ENCODE peak calls at places on chromosome 10, in four cellular contexts. One of them, this sample, is unnamed.

GRCh38 chr10:125038637-125039036 is 96.7 kb downstream of the ZRANB1 start:
- DNase-seq in K562: no peak
- DNase-seq in GM12878: no peak
- DNase-seq in SK-N-SH: no peak
- DNase-seq in this sample: peak

GRCh38 chr10:76396126-76396525 is 964.7 kb downstream of the LRMDA start:
- DNase-seq in K562: no peak
- DNase-seq in GM12878: no peak
- DNase-seq in SK-N-SH: no peak
- DNase-seq in this sample: no peak

GRCh38 chr10:77030915-77031425 is 606.6 kb downstream of the KCNMA1 start:
- DNase-seq in SK-N-SH: no peak
- DNase-seq in GM12878: no peak
- DNase-seq in K562: no peak
- DNase-seq in this sample: no peak

GRCh38 chr10:72248477-72249151 is 25.1 kb upstream of the DDIT4 start:
- DNase-seq in SK-N-SH: peak
- DNase-seq in GM12878: peak
- DNase-seq in K562: no peak
- DNase-seq in this sample: peak

GRCh38 chr10:23081156-23081833 is 14.1 kb upstream of the MSRB2 start:
- DNase-seq in GM12878: no peak
- DNase-seq in SK-N-SH: peak
- DNase-seq in K562: no peak
- DNase-seq in this sample: no peak

GRCh38 chr10:78335691-78336401 is 302.2 kb downstream of the RPS24 start:
- DNase-seq in GM12878: no peak
- DNase-seq in K562: no peak
- DNase-seq in SK-N-SH: peak
- DNase-seq in this sample: no peak

GRCh38 chr10:77037735-77038411 is 599.7 kb downstream of the KCNMA1 start:
- DNase-seq in GM12878: no peak
- DNase-seq in SK-N-SH: no peak
- DNase-seq in K562: no peak
- DNase-seq in this sample: no peak

GRCh38 chr10:921471-922414 is 9.8 kb downstream of the LARP4B start:
- DNase-seq in K562: peak
- DNase-seq in SK-N-SH: no peak
- DNase-seq in GM12878: no peak
- DNase-seq in this sample: no peak

GRCh38 chr10:64465653-64466052 is 944.5 kb downstream of the REEP3 start:
- DNase-seq in K562: no peak
- DNase-seq in GM12878: no peak
- DNase-seq in SK-N-SH: no peak
- DNase-seq in this sample: no peak
- TF ChIP-seq USF1 in K562: no peak
- TF ChIP-seq USF1 in GM12878: no peak
- TF ChIP-seq USF1 in SK-N-SH: no peak
- TF ChIP-seq USF1 in this sample: no peak

DNA sequence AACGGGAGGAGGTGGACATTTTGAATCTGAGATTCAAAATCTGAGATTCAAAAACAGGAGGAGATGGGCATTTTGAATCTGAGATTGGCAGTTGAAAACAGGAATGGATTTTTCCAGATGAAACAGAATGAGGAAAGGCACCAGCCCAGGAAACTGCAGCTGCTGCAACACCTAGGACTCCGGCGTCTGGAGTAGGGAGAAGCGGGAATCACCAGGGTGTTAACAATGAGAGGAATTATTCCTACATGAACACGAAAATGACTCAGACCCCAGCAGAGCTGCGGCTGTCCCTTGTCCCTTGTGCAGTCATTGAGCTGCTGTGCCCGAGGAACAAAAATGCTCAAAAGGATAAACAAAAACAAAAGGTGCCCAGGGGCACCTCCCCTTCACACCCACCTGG is 59.9 kb upstream of the KAT6B start:
- DNase-seq in SK-N-SH: no peak
- DNase-seq in K562: no peak
- DNase-seq in GM12878: no peak
- DNase-seq in this sample: no peak
- TF ChIP-seq USF1 in SK-N-SH: no peak
- TF ChIP-seq USF1 in K562: no peak
- TF ChIP-seq USF1 in GM12878: no peak
- TF ChIP-seq USF1 in this sample: no peak

GRCh38 chr10:121535381-121535780 is 62.9 kb downstream of the FGFR2 start:
- DNase-seq in GM12878: no peak
- DNase-seq in K562: no peak
- DNase-seq in SK-N-SH: no peak
- DNase-seq in this sample: no peak

GRCh38 chr10:121532465-121532864 is 65.8 kb downstream of the FGFR2 start:
- DNase-seq in K562: no peak
- DNase-seq in SK-N-SH: no peak
- DNase-seq in GM12878: no peak
- DNase-seq in this sample: no peak

GRCh38 chr10:121530481-121531075 is 67.7 kb downstream of the FGFR2 start:
- DNase-seq in K562: no peak
- DNase-seq in GM12878: no peak
- DNase-seq in SK-N-SH: no peak
- DNase-seq in this sample: no peak

GRCh38 chr10:121531076-121531829 is 67.0 kb downstream of the FGFR2 start:
- DNase-seq in K562: no peak
- DNase-seq in SK-N-SH: no peak
- DNase-seq in GM12878: no peak
- DNase-seq in this sample: no peak

GRCh38 chr10:121531830-121532178 is 66.4 kb downstream of the FGFR2 start:
- DNase-seq in GM12878: no peak
- DNase-seq in K562: no peak
- DNase-seq in SK-N-SH: no peak
- DNase-seq in this sample: no peak
- TF ChIP-seq USF1 in GM12878: no peak
- TF ChIP-seq USF1 in K562: no peak
- TF ChIP-seq USF1 in SK-N-SH: no peak
- TF ChIP-seq USF1 in this sample: no peak

GRCh38 chr10:100670828-100671479 is 74.4 kb upstream of the PAX2 start:
- DNase-seq in K562: peak
- DNase-seq in GM12878: no peak
- DNase-seq in SK-N-SH: peak
- DNase-seq in this sample: peak
- TF ChIP-seq USF1 in K562: no peak
- TF ChIP-seq USF1 in GM12878: no peak
- TF ChIP-seq USF1 in SK-N-SH: no peak
- TF ChIP-seq USF1 in this sample: no peak

GRCh38 chr10:127904931-127905622 is 1.8 kb upstream of the PTPRE start:
- DNase-seq in SK-N-SH: no peak
- DNase-seq in GM12878: no peak
- DNase-seq in K562: no peak
- DNase-seq in this sample: no peak
- TF ChIP-seq USF1 in SK-N-SH: no peak
- TF ChIP-seq USF1 in GM12878: no peak
- TF ChIP-seq USF1 in K562: no peak
- TF ChIP-seq USF1 in this sample: no peak

This sample was measured in WTC11.